ENCODE peak calls at places on chromosomes 4 and X, in six cellular contexts. S is K562, R is choroid plexus epithelial cell, V is neuronal stem cell, U is uterus, F is fibroblast of pulmonary artery. H is an unnamed sample.

GRCh38 chrX:39158801-39159657 is 357.8 kb downstream of the MID1IP1 start:
- DNase-seq in R (peak; percentile 58), U (peak; percentile 24), F (peak; percentile 45), S (no peak), V (no peak), H (peak; percentile 66)

GRCh38 chrX:130861462-130861861 is 41.5 kb downstream of the ENOX2 start:
- DNase-seq in S (no peak), R (no peak), F (no peak), V (no peak), U (no peak), H (no peak)

GRCh38 chr4:127782275-127783025 is at the start of gene HSPA4L:
- DNase-seq in V (peak; percentile 32), U (peak; percentile 49), F (peak; percentile 64), R (peak; percentile 9), S (no peak), H (peak; percentile 40)

GRCh38 chr4:48093949-48094550 is 40.0 kb downstream of the TXK start:
- DNase-seq in U (no peak), V (no peak), R (peak; percentile 44), F (peak; percentile 31), S (no peak), H (no peak)

GRCh38 chr4:140595065-140595464 is 26.3 kb upstream of the UCP1 start:
- DNase-seq in V (no peak), U (no peak), F (peak; percentile 23), R (peak; percentile 54), S (peak; percentile 14), H (peak; percentile 18)

GRCh38 chrX:49877397-49878101 is 1.7 kb upstream of the USP27X start:
- DNase-seq in U (no peak), F (no peak), V (no peak), R (no peak), S (no peak), H (no peak)

GRCh38 chr4:105194328-105195231 is 47.9 kb downstream of the TET2 start:
- DNase-seq in U (no peak), F (peak; percentile 29), S (no peak), R (peak; percentile 69), V (no peak), H (peak; percentile 25)

GRCh38 chrX:129793604-129794191 is 13.9 kb downstream of the SASH3 start:
- DNase-seq in S (no peak), F (no peak), U (no peak), R (no peak), V (no peak), H (no peak)

GRCh38 chrX:77412631-77413030 is 34.6 kb upstream of the FGF16 start:
- DNase-seq in R (no peak), V (no peak), U (no peak), F (no peak), S (no peak), H (no peak)

GRCh38 chr4:1462009-1462767 is 55.9 kb upstream of the NKX1-1 start:
- DNase-seq in F (no peak), V (no peak), S (no peak), U (no peak), R (no peak), H (no peak)

GRCh38 chr4:174531486-174531885 is 9.2 kb upstream of the HPGD start:
- DNase-seq in R (peak; percentile 25), V (no peak), S (no peak), U (no peak), F (peak; percentile 27), H (no peak)

GRCh38 chrX:100831219-100831946 is 11.2 kb downstream of the CSTF2 start:
- DNase-seq in S (no peak), F (no peak), V (no peak), U (no peak), R (no peak), H (no peak)

GRCh38 chr4:82044141-82044993 is 329.4 kb downstream of the HNRNPD start:
- DNase-seq in S (no peak), F (peak; percentile 54), U (peak; percentile 39), R (peak; percentile 31), V (peak; percentile 72), H (peak; percentile 2)

GRCh38 chr4:8427761-8428287 is 12.7 kb downstream of the ACOX3 start:
- DNase-seq in V (no peak), U (no peak), S (no peak), R (peak; percentile 52), F (peak; percentile 86), H (no peak)

GRCh38 chrX:68511255-68511654 is 12.4 kb downstream of the YIPF6 start:
- DNase-seq in V (no peak), U (no peak), R (peak; percentile 59), F (peak; percentile 58), S (peak; percentile 32), H (peak; percentile 49)

GRCh38 chrX:41441934-41442823 is 5.0 kb upstream of the NYX start:
- DNase-seq in U (peak; percentile 77), F (peak; percentile 89), S (peak; percentile 94), V (peak; percentile 29), R (peak; percentile 84), H (peak; percentile 93)

GRCh38 chrX:118528089-118528753 is 32.6 kb downstream of the DOCK11 start:
- DNase-seq in S (no peak), R (no peak), U (no peak), V (no peak), F (no peak), H (no peak)

GRCh38 chr4:147157860-147158701 is 212.4 kb upstream of the TTC29 start:
- DNase-seq in V (peak; percentile 49), F (peak; percentile 65), S (no peak), R (peak; percentile 56), U (peak; percentile 28), H (peak; percentile 12)

GRCh38 chrX:154988719-154989118 is 33.8 kb downstream of the F8 start:
- DNase-seq in S (no peak), V (no peak), U (no peak), F (no peak), R (no peak), H (no peak)

GRCh38 chrX:30525732-30526131 is 51.8 kb downstream of the TASL start:
- DNase-seq in S (no peak), U (no peak), F (no peak), R (no peak), V (no peak), H (no peak)

GRCh38 chr4:148081267-148081666 is 349.4 kb downstream of the ARHGAP10 start:
- DNase-seq in F (no peak), R (no peak), V (no peak), S (no peak), U (no peak), H (no peak)

GRCh38 chr4:108054025-108054424 is 64.3 kb downstream of the HADH start:
- DNase-seq in S (no peak), V (no peak), F (no peak), R (no peak), U (no peak), H (no peak)

GRCh38 chr4:86840858-86841257 is 8.3 kb downstream of the SLC10A6 start:
- DNase-seq in F (no peak), R (no peak), V (no peak), S (no peak), U (no peak), H (no peak)

DNA sequence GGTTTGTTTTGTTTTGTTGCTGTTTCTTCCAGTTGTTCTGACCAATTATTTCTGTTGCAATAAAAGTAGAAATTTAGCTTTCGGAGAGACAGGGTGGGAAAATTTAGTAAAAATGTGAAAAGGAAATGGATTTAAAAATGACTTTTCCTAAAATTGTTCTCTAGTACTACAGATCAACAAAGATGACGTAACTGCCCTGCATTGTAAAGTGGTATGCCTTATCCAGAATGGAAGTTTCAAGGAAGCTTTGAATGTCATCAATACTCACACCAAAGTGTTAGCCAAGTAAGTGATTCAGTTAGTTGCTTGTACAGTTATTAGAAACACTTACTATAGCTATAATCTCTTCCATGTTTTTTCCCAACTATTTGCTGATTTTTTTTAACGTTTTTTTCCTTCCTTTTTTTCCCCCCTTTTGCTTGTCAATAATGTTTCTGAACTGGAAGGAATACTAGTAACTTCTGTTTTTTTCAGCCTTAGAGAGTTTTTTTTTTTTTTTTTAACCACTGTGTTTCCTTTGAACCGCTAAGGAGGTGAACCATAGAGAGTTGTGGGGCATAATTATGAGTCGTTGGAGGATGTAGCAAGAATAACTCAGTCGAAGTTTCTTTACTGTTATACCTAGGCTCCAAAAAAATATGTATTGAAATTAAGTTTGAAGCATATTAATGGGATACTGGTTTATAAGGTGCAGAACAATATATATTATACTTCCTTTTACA is 2.2 kb downstream of the SRP72 start:
- DNase-seq in S (no peak), U (no peak), V (no peak), F (peak; percentile 24), R (no peak), H (peak; percentile 8)
- H3K4me3 ChIP-seq in S (no peak overlapping the region), U (no peak overlapping the region), V (no peak overlapping the region), F (no peak overlapping the region), R (no peak overlapping the region), H (no peak overlapping the region)

DNA sequence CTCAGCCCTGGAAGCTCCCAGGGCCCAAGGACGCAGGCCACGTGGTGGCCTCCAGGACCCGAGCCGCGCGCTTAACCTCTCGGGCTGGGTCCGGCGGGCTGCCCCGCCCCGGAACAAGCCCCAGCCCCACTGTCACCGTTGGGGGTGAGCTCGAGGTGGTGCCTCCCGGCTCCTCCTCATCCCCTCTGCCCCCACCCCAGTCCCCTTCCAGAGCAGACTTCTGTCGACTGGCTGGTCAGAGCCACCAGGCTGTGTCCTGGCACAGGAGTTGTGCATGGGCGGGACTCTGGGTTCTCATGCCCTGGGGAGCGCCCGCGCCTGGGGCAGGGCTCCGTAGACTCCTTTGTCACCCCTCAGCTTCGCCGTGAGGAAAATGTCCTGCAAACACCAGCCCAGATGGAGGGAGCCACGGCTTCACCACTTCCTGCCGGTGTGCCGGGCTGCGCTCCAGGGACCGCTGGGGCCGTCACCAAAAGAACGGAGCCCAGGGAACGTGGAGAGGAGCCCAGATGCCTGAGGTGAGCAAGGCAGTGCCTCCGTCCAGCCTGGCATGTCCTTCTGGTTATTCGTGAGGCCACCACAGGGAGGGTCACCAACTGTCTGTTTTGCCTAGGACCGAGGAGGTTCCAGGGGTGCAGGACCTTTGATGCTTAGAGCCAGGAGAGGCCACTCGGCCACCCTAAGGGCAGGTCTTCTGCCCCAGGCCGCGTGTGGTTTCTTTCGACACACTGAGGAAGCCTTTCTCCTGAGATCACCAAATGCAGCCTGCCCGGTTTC is 7.1 kb upstream of the RGS12 start:
- DNase-seq in F (no peak), R (peak; percentile 63), V (no peak), S (no peak), U (no peak), H (peak; percentile 54)
- H3K4me3 ChIP-seq in F (no peak overlapping the region), R (no peak overlapping the region), V (no peak overlapping the region), S (no peak overlapping the region), U (no peak overlapping the region), H (no peak overlapping the region)

DNA sequence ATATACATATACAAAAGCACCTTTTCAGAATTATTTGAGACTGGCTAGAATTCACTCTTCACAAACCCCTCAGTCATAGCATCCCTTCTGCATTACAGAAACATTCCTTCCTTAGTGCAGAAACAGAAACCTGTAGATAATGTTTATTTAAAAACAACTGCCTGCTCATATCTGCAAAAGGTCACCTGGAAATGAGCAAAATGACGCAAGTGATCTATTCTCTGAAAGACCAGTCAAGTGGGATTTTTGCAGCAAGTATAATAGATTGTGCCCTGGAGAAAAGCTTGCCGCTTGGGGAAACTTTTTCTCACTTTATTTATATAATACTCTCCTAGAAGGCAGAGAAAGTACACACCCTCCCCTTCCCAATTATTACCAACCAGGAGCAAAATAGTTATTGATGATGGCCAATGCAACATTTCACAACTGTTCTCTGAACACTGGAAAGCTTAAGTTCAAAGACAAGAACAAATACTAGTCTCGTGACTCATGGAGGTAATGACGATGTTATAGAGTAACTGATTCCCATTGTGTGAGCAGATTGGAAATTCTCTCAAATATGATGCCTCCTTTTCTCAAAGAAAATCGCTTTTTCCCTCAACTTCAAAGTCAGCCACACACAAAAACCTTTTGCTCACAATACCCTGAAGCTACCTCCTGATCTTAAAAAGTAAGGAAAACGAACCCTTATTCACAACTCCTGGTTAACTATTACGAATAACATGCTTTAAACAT is 41.2 kb downstream of the MID1 start:
- DNase-seq in U (no peak), F (peak; percentile 81), V (no peak), S (no peak), R (peak; percentile 76), H (peak; percentile 52)
- H3K4me3 ChIP-seq in U (no peak overlapping the region), F (peak overlapping the region; percentile 22), V (peak overlapping the region; percentile 7), S (no peak overlapping the region), R (peak overlapping the region; percentile 25), H (no peak overlapping the region)

GRCh38 chr4:76781698-76782595 is 116.0 kb downstream of the SOWAHB start:
- DNase-seq in F (peak; percentile 88), R (peak; percentile 97), S (no peak), U (no peak), V (no peak), H (peak; percentile 99)
- H3K4me3 ChIP-seq in F (peak overlapping the region; percentile 36), R (no peak overlapping the region), S (no peak overlapping the region), U (no peak overlapping the region), V (no peak overlapping the region), H (peak overlapping the region; percentile 33)